ENCODE peak calls at places on chromosomes 3 and 15, in six cellular contexts. F, X, Q, G, N and Z are unnamed samples.

GRCh38 chr3:13656584-13657301 is 107.8 kb downstream of the FBLN2 start:
- DNase-seq in Q (no peak), G (no peak), X (no peak), N (no peak), F (no peak), Z (no peak)

GRCh38 chr15:62391565-62392262 is 226.6 kb upstream of the C2CD4B start:
- DNase-seq in F (peak), N (peak), Q (peak), G (peak), X (peak), Z (no peak)

GRCh38 chr3:42123012-42123581 is 31.9 kb downstream of the TRAK1 start:
- DNase-seq in Q (no peak), N (peak), F (no peak), X (no peak), G (no peak), Z (no peak)

GRCh38 chr15:36430721-36431265 is 148.6 kb upstream of the CDIN1 start:
- DNase-seq in F (no peak), N (no peak), X (no peak), Q (no peak), G (no peak), Z (no peak)

GRCh38 chr3:193701896-193702644 is 109.1 kb downstream of the OPA1 start:
- DNase-seq in F (no peak), G (no peak), X (no peak), Q (no peak), N (no peak), Z (no peak)

GRCh38 chr3:136122006-136122405 is 74.1 kb downstream of the MSL2 start:
- DNase-seq in F (no peak), X (no peak), G (no peak), Q (no peak), N (no peak), Z (no peak)

GRCh38 chr3:94593531-94594150 is 530.8 kb downstream of the NSUN3 start:
- DNase-seq in N (no peak), Q (no peak), G (no peak), F (no peak), X (no peak), Z (no peak)

GRCh38 chr3:118628704-118629341 is 405.8 kb downstream of the IGSF11 start:
- DNase-seq in G (peak), Q (peak), N (peak), F (peak), X (no peak), Z (peak)

GRCh38 chr3:40877651-40878463 is 321.4 kb upstream of the CTNNB1 start:
- DNase-seq in F (peak), G (peak), X (peak), Q (no peak), N (peak), Z (peak)

GRCh38 chr3:100029689-100030088 is 84.6 kb downstream of the FILIP1L start:
- DNase-seq in Q (no peak), G (no peak), X (no peak), N (no peak), F (no peak), Z (no peak)

GRCh38 chr3:179697933-179698332 is 45.1 kb downstream of the USP13 start:
- DNase-seq in X (no peak), Q (no peak), G (no peak), F (no peak), N (no peak), Z (no peak)

GRCh38 chr3:195543642-195544536 is 764 bp upstream of the PPP1R2 start:
- DNase-seq in X (no peak), F (no peak), Q (peak), N (no peak), G (peak), Z (no peak)

GRCh38 chr15:74319596-74320357 is 47.7 kb downstream of the CYP11A1 start:
- DNase-seq in Q (no peak), G (peak), N (no peak), X (no peak), F (no peak), Z (no peak)

GRCh38 chr3:112136959-112137693 is 4.1 kb upstream of the GCSAM start:
- DNase-seq in G (no peak), X (no peak), F (peak), Q (no peak), N (peak), Z (peak)

GRCh38 chr15:67547836-67548531 is 5.5 kb downstream of the MAP2K5 start:
- DNase-seq in N (no peak), X (no peak), G (no peak), Q (no peak), F (no peak), Z (no peak)

GRCh38 chr3:149443545-149443912 is 31.0 kb upstream of the TM4SF4 start:
- DNase-seq in F (no peak), N (no peak), Q (no peak), X (no peak), G (no peak), Z (no peak)
- TF ChIP-seq POLR2A in F (no peak), N (no peak), Q (no peak), X (no peak), G (no peak), Z (no peak)

DNA sequence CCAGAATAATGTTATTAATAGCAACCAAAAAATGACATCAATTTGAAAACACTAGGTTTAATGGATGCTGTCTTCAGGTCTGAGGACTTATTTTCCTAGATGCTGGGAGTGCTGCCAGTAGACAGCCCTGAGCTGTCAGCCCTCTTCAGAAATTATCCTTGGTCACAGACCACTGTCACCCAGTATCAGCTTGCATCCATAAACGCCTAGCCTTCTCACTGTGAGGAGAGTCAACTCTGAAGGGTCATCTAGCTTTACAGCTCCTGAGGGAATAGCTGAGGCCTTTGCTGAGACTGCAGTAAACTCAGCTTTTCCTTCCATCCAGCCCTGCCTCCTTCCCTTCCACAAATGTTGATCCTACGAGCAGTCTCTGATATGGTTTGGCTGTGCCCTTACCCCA is 19.3 kb upstream of the MNS1 start:
- DNase-seq in X (no peak), F (no peak), Q (no peak), N (no peak), G (no peak), Z (no peak)
- TF ChIP-seq POLR2A in X (no peak), F (no peak), Q (no peak), N (no peak), G (no peak), Z (no peak)

DNA sequence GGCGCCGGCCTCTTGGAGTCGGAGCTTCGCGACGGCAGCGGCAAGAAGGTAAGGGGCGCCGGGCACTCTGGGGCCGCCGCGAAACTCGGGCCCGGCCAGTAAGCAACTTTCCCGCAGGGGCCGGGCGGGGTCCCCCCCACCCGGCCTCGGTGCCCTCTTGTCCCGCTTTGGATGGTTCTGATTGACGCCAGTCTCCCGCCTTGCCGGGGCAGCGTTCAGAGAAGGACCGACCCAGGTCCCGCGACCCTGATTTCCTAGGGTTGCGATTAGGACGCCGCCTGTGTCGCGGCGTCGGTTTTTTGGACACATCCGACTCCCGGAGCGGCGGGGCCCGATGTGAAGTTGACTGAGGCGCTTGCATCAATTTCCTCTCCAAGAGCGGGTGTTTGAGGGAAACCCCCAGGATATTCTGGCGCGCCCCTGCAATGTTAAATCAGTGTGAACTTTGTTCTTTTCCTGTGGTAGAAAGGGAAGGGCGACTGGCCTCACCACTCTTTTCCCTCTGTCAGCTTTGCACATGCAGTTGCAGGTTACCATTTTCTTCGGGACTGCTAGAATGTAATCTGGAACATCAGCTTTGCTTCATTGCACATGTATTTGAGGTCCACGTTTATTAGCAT is 755 bp downstream of the PDE8A start:
- DNase-seq in X (peak), Q (no peak), G (peak), N (peak), F (peak), Z (peak)
- TF ChIP-seq POLR2A in X (no peak), Q (no peak), G (no peak), N (no peak), F (no peak), Z (no peak)

GRCh38 chr3:49219132-49219531 is 47.7 kb downstream of the KLHDC8B start:
- DNase-seq in G (no peak), N (no peak), X (no peak), F (no peak), Q (no peak), Z (no peak)
- TF ChIP-seq POLR2A in G (no peak), N (no peak), X (no peak), F (no peak), Q (no peak), Z (no peak)

GRCh38 chr3:186949281-186949982 is 19.1 kb downstream of the ST6GAL1 start:
- DNase-seq in X (no peak), F (no peak), N (no peak), G (no peak), Q (no peak), Z (peak)
- TF ChIP-seq POLR2A in X (no peak), F (no peak), N (no peak), G (no peak), Q (no peak), Z (no peak)

DNA sequence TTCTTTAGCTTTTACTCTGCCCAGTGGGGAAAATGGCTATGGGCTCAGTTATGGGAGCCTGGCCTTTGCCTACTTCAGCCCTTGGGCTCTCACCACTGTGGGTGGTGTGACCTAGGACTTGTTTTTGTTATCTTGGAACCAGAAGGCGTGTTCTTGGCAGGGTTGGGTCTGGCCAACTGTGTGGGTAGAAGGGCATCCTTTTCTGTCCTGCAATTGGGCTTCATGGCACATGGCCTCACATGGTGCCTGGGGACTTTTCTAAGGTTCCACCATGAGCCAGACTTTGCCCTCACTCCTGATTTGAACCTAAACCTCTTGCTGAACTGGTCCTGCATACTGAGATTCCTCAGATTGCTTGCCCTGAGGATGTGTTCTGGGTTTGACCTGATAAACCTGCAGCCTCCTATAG is 1.7 kb downstream of the GLYCTK start:
- DNase-seq in N (no peak), G (no peak), X (no peak), F (no peak), Q (no peak), Z (no peak)
- TF ChIP-seq POLR2A in N (no peak), G (no peak), X (no peak), F (no peak), Q (no peak), Z (no peak)

DNA sequence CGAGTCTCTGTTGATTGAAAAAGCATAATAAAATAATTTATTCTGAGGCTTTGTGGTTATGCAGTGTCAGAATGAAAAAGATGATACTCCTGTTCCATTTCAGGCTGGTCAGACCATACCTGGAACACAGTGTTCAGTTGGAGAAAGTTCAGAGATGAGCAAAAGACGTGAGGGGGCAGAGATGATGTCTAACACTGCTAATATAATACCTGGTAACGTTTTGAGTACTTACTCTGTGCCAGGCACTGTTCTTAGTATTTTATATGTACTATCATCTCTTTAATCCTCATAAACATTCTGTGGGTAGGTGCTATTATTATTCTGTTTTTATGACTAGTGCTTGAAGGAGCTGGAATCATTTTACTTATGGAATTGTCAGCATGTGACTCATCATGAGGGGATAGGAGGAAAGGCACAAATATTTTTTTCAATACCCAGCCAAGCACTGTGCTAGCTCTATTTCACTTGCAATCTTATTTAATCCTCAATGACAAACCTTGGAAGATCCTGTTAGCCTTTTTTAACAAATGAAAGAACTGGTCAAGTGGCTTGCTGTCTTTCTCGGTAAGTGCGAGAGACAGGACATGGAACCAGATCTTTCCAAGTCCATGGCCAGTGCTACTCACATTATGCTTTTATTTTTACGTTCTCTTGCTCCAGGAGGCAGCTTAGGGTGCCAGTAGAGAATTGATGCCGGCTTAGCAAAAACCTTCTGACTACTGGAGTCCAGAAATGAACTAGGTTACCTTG is 31.9 kb downstream of the IQGAP1 start:
- DNase-seq in F (peak), N (no peak), G (no peak), Q (peak), X (no peak), Z (no peak)
- TF ChIP-seq POLR2A in F (peak), N (no peak), G (no peak), Q (no peak), X (no peak), Z (no peak)

GRCh38 chr15:70081612-70082011 is 16.1 kb downstream of the TLE3 start:
- DNase-seq in F (no peak), Q (no peak), N (no peak), X (no peak), G (no peak), Z (no peak)

GRCh38 chr15:70074380-70074779 is 23.3 kb downstream of the TLE3 start:
- DNase-seq in N (no peak), G (no peak), Q (no peak), F (no peak), X (no peak), Z (no peak)

GRCh38 chr15:70077436-70077835 is 20.3 kb downstream of the TLE3 start:
- DNase-seq in X (no peak), Q (no peak), N (no peak), F (no peak), G (no peak), Z (no peak)

GRCh38 chr15:70079831-70080230 is 17.9 kb downstream of the TLE3 start:
- DNase-seq in F (no peak), G (no peak), N (no peak), X (no peak), Q (no peak), Z (no peak)

DNA sequence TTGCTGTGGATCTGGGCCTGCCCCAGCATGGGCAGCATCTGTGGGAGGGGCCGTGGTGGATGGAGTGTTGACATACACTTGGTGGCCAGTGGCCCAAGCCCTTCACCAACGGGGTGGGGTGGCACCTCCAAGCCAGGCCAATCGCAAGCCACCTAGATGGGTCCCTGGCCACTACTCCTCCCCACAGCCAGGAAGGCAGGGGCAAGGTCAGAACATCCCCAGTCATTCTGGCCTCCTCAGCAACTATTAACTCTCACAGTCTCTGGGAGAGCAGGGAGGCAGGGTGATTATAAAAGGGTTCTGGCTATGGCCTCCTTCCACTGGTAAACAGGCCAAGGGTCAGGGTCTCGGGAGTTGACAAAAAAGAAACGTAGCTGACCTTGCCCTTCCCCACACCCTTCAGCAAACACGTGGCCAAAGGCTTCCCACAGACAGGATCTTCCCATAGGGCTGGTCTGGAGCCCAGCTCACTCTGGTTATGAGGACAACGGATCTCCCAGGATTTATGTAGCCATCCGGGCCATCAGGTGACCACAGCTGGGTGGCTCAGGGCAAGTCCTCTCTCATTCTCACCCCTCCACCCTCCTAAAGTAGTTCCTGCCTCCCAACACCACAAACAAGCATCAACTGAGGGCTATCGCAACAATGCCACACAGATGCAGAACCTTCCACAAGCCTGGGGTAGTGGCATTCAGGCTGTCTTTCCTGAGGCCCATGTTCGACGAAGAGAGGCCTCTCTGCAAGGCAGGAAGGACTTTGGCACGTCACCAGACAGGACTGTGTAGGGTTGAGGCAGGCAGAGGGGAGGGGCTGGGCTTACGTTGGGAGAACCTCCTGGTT is 18.9 kb downstream of the TLE3 start:
- DNase-seq in Q (no peak), F (no peak), G (peak), N (no peak), X (no peak), Z (no peak)
- TF ChIP-seq POLR2A in Q (no peak), F (no peak), G (no peak), N (no peak), X (no peak), Z (no peak)